ENCODE peak calls at places on chromosomes 11 and 22, in four cellular contexts. U is K562, G is HL-60, S is GM12878. O is an unnamed sample.

GRCh38 chr11:133830931-133831907 is 14.1 kb downstream of the SPATA19 start:
- DNase-seq in U (no peak), G (no peak), S (no peak), O (no peak)

GRCh38 chr11:34625576-34625975 is 4.7 kb downstream of the EHF start:
- DNase-seq in U (no peak), G (no peak), S (no peak), O (no peak)

GRCh38 chr11:55658031-55658573 is 3.9 kb upstream of the OR4C6 start:
- DNase-seq in U (no peak), G (no peak), S (peak; percentile 59), O (no peak)

GRCh38 chr11:90204832-90205646 is 17.8 kb downstream of the CHORDC1 start:
- DNase-seq in U (peak; percentile 41), G (no peak), S (no peak), O (no peak)

GRCh38 chr11:19511413-19512183 is 201.0 kb upstream of the NAV2 start:
- DNase-seq in U (no peak), G (no peak), S (no peak), O (no peak)

GRCh38 chr11:122322369-122322768 is 206.4 kb upstream of the BLID start:
- DNase-seq in U (no peak), G (peak; percentile 40), S (no peak), O (no peak)

GRCh38 chr11:73423506-73423905 is 47.3 kb downstream of the RELT start:
- DNase-seq in U (no peak), G (no peak), S (no peak), O (no peak)

GRCh38 chr22:41831383-41831782 is 1.5 kb upstream of the SREBF2 start:
- DNase-seq in U (no peak), G (peak; percentile 64), S (no peak), O (no peak)

GRCh38 chr11:128559496-128560103 is 27.8 kb downstream of the ETS1 start:
- DNase-seq in U (no peak), G (no peak), S (no peak), O (no peak)

GRCh38 chr22:46604306-46604690 is 15.9 kb upstream of the GRAMD4 start:
- DNase-seq in U (peak; percentile 91), G (peak; percentile 98), S (peak; percentile 59), O (peak; percentile 64)

GRCh38 chr22:21948824-21949568 is 3.7 kb downstream of the PPM1F start:
- DNase-seq in U (no peak), G (no peak), S (no peak), O (no peak)

GRCh38 chr11:46050065-46050464 is 71.2 kb downstream of the PHF21A start:
- DNase-seq in U (no peak), G (peak; percentile 27), S (no peak), O (no peak)

GRCh38 chr11:30815619-30816018 is 229.5 kb upstream of the MPPED2 start:
- DNase-seq in U (no peak), G (no peak), S (no peak), O (no peak)

GRCh38 chr11:119890466-119890865 is 161.5 kb upstream of the NECTIN1 start:
- DNase-seq in U (no peak), G (no peak), S (no peak), O (no peak)

GRCh38 chr11:88327462-88328143 is 9.9 kb downstream of the CTSC start:
- DNase-seq in U (no peak), G (no peak), S (no peak), O (no peak)

GRCh38 chr11:37830532-37830931 is 1232.5 kb upstream of the RAG2 start:
- DNase-seq in U (no peak), G (no peak), S (no peak), O (no peak)

GRCh38 chr11:101862410-101863233 is 52.2 kb upstream of the CEP126 start:
- DNase-seq in U (no peak), G (no peak), S (no peak), O (no peak)
- TF ChIP-seq SPI1 in U (no peak), G (no peak), S (no peak), O (no peak)

GRCh38 chr11:117170210-117170609 is 8.3 kb upstream of the SIDT2 start:
- DNase-seq in U (no peak), G (no peak), S (no peak), O (no peak)
- TF ChIP-seq SPI1 in U (no peak), G (no peak), S (no peak), O (no peak)

GRCh38 chr11:116689413-116690127 is 83.2 kb downstream of the BUD13 start:
- DNase-seq in U (no peak), G (no peak), S (no peak), O (no peak)

GRCh38 chr11:116692318-116693106 is 80.3 kb downstream of the BUD13 start:
- DNase-seq in U (no peak), G (no peak), S (no peak), O (no peak)

GRCh38 chr11:116693206-116694016 is 79.4 kb downstream of the BUD13 start:
- DNase-seq in U (no peak), G (no peak), S (no peak), O (no peak)

GRCh38 chr11:116690623-116691022 is 82.2 kb downstream of the BUD13 start:
- DNase-seq in U (no peak), G (no peak), S (no peak), O (no peak)

DNA sequence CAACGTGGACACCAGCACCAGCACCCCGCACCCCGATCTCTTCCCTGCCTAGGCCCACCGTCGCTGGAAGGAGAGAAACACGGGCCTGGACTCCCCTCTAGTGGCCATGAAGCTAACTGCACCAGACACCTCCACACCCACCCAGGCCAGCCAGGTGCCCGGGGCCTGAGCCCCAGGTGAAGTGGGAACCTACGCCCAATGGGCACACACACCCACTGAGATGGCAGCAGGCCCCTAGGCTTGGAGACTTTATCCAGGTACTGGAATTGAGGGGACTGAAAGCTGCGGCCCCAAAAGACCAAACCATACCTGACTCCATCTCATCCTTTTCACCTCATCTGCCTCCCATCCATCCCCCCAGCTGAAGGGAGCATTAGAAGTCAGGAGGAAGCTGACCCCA is 81.0 kb downstream of the BUD13 start:
- DNase-seq in U (peak; percentile 81), G (peak; percentile 31), S (no peak), O (peak; percentile 91)
- TF ChIP-seq SPI1 in U (no peak), G (no peak), S (no peak), O (no peak)

GRCh38 chr22:38948181-38948940 is 9.0 kb upstream of the APOBEC3A start:
- DNase-seq in U (no peak), G (no peak), S (no peak), O (no peak)

GRCh38 chr22:38950527-38951111 is 6.8 kb upstream of the APOBEC3A start:
- DNase-seq in U (no peak), G (no peak), S (no peak), O (no peak)

GRCh38 chr22:38951734-38952133 is 5.7 kb upstream of the APOBEC3A start:
- DNase-seq in U (no peak), G (peak; percentile 52), S (no peak), O (no peak)

GRCh38 chr22:38947321-38948112 is 9.9 kb upstream of the APOBEC3A start:
- DNase-seq in U (no peak), G (no peak), S (no peak), O (no peak)

DNA sequence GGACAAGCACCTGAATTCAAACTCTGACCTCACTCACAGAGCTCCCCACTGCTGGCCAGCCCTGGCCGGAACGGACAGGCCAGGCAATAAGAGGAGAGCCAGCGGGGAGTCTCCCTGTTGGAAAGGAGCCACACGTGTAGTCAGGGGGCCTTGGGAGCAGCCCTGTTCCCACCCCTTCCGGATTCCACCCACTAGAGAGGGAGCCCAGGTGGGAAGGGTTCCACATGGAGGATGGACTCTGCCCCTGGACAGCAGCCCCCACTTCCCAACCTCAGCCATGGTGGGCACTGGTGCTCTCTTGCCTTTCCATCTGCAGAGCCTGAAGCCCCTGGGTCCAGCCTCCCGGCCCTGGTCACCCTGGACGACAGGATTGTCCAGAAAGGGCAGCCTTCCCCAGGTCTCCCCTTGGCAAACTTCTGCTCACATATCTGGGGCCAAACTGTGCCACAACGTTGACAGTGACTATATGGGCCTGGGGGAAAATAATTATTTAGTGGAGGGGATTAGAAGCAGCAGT is 7.5 kb upstream of the APOBEC3A start:
- DNase-seq in U (no peak), G (no peak), S (no peak), O (no peak)
- TF ChIP-seq SPI1 in U (no peak), G (no peak), S (no peak), O (no peak)

GRCh38 chr22:37140686-37141323 is 8.9 kb downstream of the IL2RB start:
- DNase-seq in U (no peak), G (no peak), S (no peak), O (no peak)

GRCh38 chr22:37141476-37141875 is 8.2 kb downstream of the IL2RB start:
- DNase-seq in U (no peak), G (no peak), S (no peak), O (no peak)

GRCh38 chr22:37138879-37139561 is 10.7 kb downstream of the IL2RB start:
- DNase-seq in U (no peak), G (no peak), S (no peak), O (no peak)

GRCh38 chr22:37137903-37138665 is 11.6 kb downstream of the IL2RB start:
- DNase-seq in U (no peak), G (no peak), S (no peak), O (no peak)

GRCh38 chr22:37139762-37140161 is 10.0 kb downstream of the IL2RB start:
- DNase-seq in U (no peak), G (no peak), S (no peak), O (no peak)
- TF ChIP-seq SPI1 in U (no peak), G (no peak), S (no peak), O (no peak)

GRCh38 chr22:31077681-31078080 is 3.4 kb upstream of the SMTN start:
- DNase-seq in U (no peak), G (no peak), S (no peak), O (no peak)

GRCh38 chr22:31080848-31081649 is at the start of gene SMTN:
- DNase-seq in U (peak; percentile 89), G (peak; percentile 77), S (peak; percentile 56), O (peak; percentile 90)

GRCh38 chr22:31079095-31079642 is 1.9 kb upstream of the SMTN start:
- DNase-seq in U (no peak), G (no peak), S (no peak), O (no peak)

GRCh38 chr22:31080164-31080847 is 812 bp upstream of the SMTN start:
- DNase-seq in U (no peak), G (no peak), S (no peak), O (no peak)

DNA sequence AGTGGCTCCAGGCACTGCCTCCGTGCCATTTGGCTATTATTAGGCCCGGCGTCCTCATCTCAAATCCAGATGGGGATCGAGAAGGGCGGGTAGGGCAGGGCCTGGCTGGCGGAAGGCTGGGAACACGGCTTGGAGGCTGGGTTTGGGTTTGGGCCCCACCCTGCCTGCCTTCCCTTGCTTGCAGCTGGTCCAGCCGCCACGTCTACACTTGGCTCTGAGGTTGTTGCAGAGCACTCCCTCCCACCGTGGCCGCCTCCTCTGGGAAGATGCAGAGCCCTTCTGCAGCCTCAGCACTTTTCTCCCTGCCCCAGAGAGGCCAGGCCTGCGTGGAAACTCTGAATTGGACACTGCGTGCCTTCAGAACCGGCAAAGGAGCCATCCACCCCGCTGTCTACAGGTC is 5.2 kb upstream of the SMTN start:
- DNase-seq in U (no peak), G (no peak), S (no peak), O (no peak)
- TF ChIP-seq SPI1 in U (no peak), G (no peak), S (no peak), O (no peak)

GRCh38 chr22:45338795-45339194 is 29.1 kb downstream of the FAM118A start:
- DNase-seq in U (no peak), G (no peak), S (no peak), O (no peak)

GRCh38 chr22:45340323-45340722 is 30.6 kb downstream of the FAM118A start:
- DNase-seq in U (no peak), G (no peak), S (no peak), O (no peak)

GRCh38 chr22:45343143-45343542 is 33.4 kb downstream of the FAM118A start:
- DNase-seq in U (no peak), G (no peak), S (no peak), O (no peak)

GRCh38 chr22:45344339-45344738 is 34.6 kb downstream of the FAM118A start:
- DNase-seq in U (peak; percentile 16), G (no peak), S (no peak), O (no peak)

GRCh38 chr22:45341503-45341902 is 31.8 kb downstream of the FAM118A start:
- DNase-seq in U (no peak), G (no peak), S (no peak), O (no peak)
- TF ChIP-seq SPI1 in U (no peak), G (no peak), S (no peak), O (no peak)

O was measured in GM12891.